ENCODE peak calls at places on chromosomes 2 and 18, in five cellular contexts. Y is H9, V is H1, X is trophoblast cell, L is neuronal stem cell. M is an unnamed sample. For H3K27me3, the result is how much of the 10 kb centered on the place peaks cover.

GRCh38 chr2:195848119-195848899 is 191.3 kb downstream of the SLC39A10 start:
- DNase-seq in Y (no peak), V (no peak), X (peak), L (no peak), M (no peak)

GRCh38 chr2:222100704-222101103 is 198.1 kb downstream of the PAX3 start:
- DNase-seq in Y (no peak), V (no peak), X (no peak), L (no peak), M (no peak)

GRCh38 chr2:74584088-74584645 is 29.6 kb downstream of the DOK1 start:
- DNase-seq in Y (no peak), V (no peak), X (no peak), L (no peak), M (peak)

GRCh38 chr2:70962885-70963878 is 15.2 kb upstream of the ANKRD53 start:
- DNase-seq in Y (peak), V (no peak), X (no peak), L (no peak), M (no peak)

GRCh38 chr2:106572541-106573148 is 85.5 kb downstream of the CD8B2 start:
- DNase-seq in Y (peak), V (peak), X (peak), L (no peak), M (no peak)

GRCh38 chr2:96090181-96090500 is 26.2 kb downstream of the ADRA2B start:
- DNase-seq in Y (no peak), V (peak), X (no peak), L (no peak), M (no peak)

GRCh38 chr2:21004181-21004572 is 39.7 kb downstream of the APOB start:
- DNase-seq in Y (no peak), V (no peak), X (no peak), L (no peak), M (no peak)

GRCh38 chr2:37833420-37833819 is 91.7 kb upstream of the RMDN2 start:
- DNase-seq in Y (no peak), V (no peak), X (no peak), L (no peak), M (no peak)

GRCh38 chr2:234705108-234705507 is 208.2 kb upstream of the ARL4C start:
- DNase-seq in Y (no peak), V (no peak), X (peak), L (no peak), M (peak)

GRCh38 chr2:17579605-17580318 is 39.3 kb downstream of the VSNL1 start:
- DNase-seq in Y (peak), V (no peak), X (no peak), L (no peak), M (no peak)

GRCh38 chr18:50973367-50974126 is 5.7 kb downstream of the ELAC1 start:
- DNase-seq in Y (no peak), V (no peak), X (peak), L (no peak), M (peak)

GRCh38 chr18:46042571-46043123 is 29.4 kb downstream of the PSTPIP2 start:
- DNase-seq in Y (no peak), V (no peak), X (no peak), L (no peak), M (peak)

GRCh38 chr2:185608799-185609198 is 129.8 kb upstream of the FSIP2 start:
- DNase-seq in Y (no peak), V (no peak), X (peak), L (no peak), M (peak)

GRCh38 chr2:108492364-108492763 is 41.9 kb upstream of the LIMS1 start:
- DNase-seq in Y (no peak), V (no peak), X (peak), L (no peak), M (peak)

GRCh38 chr2:219475697-219476604 is 22.7 kb upstream of the GMPPA start:
- DNase-seq in Y (peak), V (peak), X (peak), L (peak), M (peak)

GRCh38 chr18:49285627-49286026 is 174.8 kb downstream of the DYM start:
- DNase-seq in Y (no peak), V (no peak), X (no peak), L (no peak), M (no peak)

GRCh38 chr18:75169411-75169810 is 39.5 kb downstream of the PTGR3 start:
- DNase-seq in Y (no peak), V (no peak), X (no peak), L (no peak), M (no peak)

GRCh38 chr18:3599235-3599634 is 149.3 kb downstream of the TGIF1 start:
- DNase-seq in Y (no peak), V (no peak), X (no peak), L (no peak), M (no peak)

GRCh38 chr18:31325051-31325450 is 7.1 kb downstream of the DSG1 start:
- DNase-seq in Y (no peak), V (no peak), X (peak), L (no peak), M (peak)

GRCh38 chr2:52703004-52703403 is 1064.6 kb upstream of the CHAC2 start:
- DNase-seq in Y (no peak), V (no peak), X (no peak), L (no peak), M (no peak)

GRCh38 chr18:42545825-42546224 is 569.7 kb downstream of the RIT2 start:
- DNase-seq in Y (no peak), V (no peak), X (peak), L (no peak), M (peak)

GRCh38 chr2:132824716-132825115 is 154.7 kb upstream of the LYPD1 start:
- DNase-seq in Y (no peak), V (no peak), X (no peak), L (no peak), M (peak)

GRCh38 chr2:106057206-106057605 is 136.9 kb downstream of the UXS1 start:
- DNase-seq in Y (no peak), V (no peak), X (no peak), L (no peak), M (no peak)

GRCh38 chr2:61670591-61671503 is 132.7 kb upstream of the XPO1 start:
- DNase-seq in Y (no peak), V (no peak), X (no peak), L (no peak), M (peak)

GRCh38 chr2:70923378-70924015 is 12.2 kb upstream of the ATP6V1B1 start:
- DNase-seq in Y (peak), V (peak), X (peak), L (no peak), M (no peak)

GRCh38 chr2:151552287-151552686 is 142.6 kb downstream of the RIF1 start:
- DNase-seq in Y (no peak), V (no peak), X (no peak), L (no peak), M (no peak)

GRCh38 chr2:27705851-27706622 is 42.3 kb downstream of the SLC4A1AP start:
- DNase-seq in Y (no peak), V (no peak), X (peak), L (no peak), M (peak)

GRCh38 chr2:240203031-240203841 is 62.8 kb upstream of the OTOS start:
- DNase-seq in Y (no peak), V (no peak), X (no peak), L (peak), M (no peak)

GRCh38 chr2:56100791-56101312 is 82.9 kb upstream of the CCDC85A start:
- DNase-seq in Y (no peak), V (no peak), X (no peak), L (no peak), M (no peak)

GRCh38 chr2:120485096-120485495 is 139.2 kb downstream of the INHBB start:
- DNase-seq in Y (no peak), V (no peak), X (no peak), L (no peak), M (no peak)

GRCh38 chr18:8217041-8217564 is 392.1 kb upstream of the RAB12 start:
- DNase-seq in Y (no peak), V (no peak), X (no peak), L (no peak), M (peak)

GRCh38 chr2:210681481-210681880 is 125.1 kb downstream of the CPS1 start:
- DNase-seq in Y (no peak), V (no peak), X (no peak), L (no peak), M (no peak)

GRCh38 chr18:62524443-62525200 is 1.8 kb downstream of the ZCCHC2 start:
- DNase-seq in Y (peak), V (peak), X (peak), L (no peak), M (peak)

GRCh38 chr2:162060522-162060921 is 13.5 kb downstream of the DPP4 start:
- DNase-seq in Y (no peak), V (no peak), X (no peak), L (no peak), M (no peak)

GRCh38 chr18:12474876-12475275 is 67.1 kb downstream of the PRELID3A start:
- DNase-seq in Y (no peak), V (no peak), X (no peak), L (no peak), M (peak)

GRCh38 chr2:127080941-127081769 is 25.8 kb downstream of the BIN1 start:
- DNase-seq in Y (no peak), V (no peak), X (no peak), L (no peak), M (no peak)

GRCh38 chr2:219726916-219727315 is 99.5 kb downstream of the SLC4A3 start:
- DNase-seq in Y (peak), V (no peak), X (no peak), L (no peak), M (no peak)

GRCh38 chr2:189613077-189613636 is 32.6 kb upstream of the SLC40A1 start:
- DNase-seq in Y (no peak), V (no peak), X (peak), L (no peak), M (peak)

GRCh38 chr2:6960659-6961058 is 43.4 kb downstream of the RNF144A start:
- DNase-seq in Y (no peak), V (no peak), X (no peak), L (no peak), M (no peak)

GRCh38 chr2:204665244-204665643 is 120.0 kb downstream of the PARD3B start:
- DNase-seq in Y (no peak), V (no peak), X (peak), L (no peak), M (peak)
- H2AK5ac ChIP-seq in Y (no peak), V (no peak), X (no peak), L (no peak), M (peak)

GRCh38 chr2:46692316-46692715 is 213.0 kb downstream of the TMEM247 start:
- DNase-seq in Y (no peak), V (no peak), X (no peak), L (no peak), M (no peak)

GRCh38 chr2:46697830-46698323 is 217.7 kb downstream of the MCFD2 start:
- DNase-seq in Y (no peak), V (no peak), X (no peak), L (no peak), M (no peak)

GRCh38 chr2:46696966-46697829 is 217.8 kb downstream of the TMEM247 start:
- DNase-seq in Y (no peak), V (no peak), X (no peak), L (no peak), M (no peak)

GRCh38 chr2:46690825-46691224 is 211.5 kb downstream of the TMEM247 start:
- DNase-seq in Y (no peak), V (no peak), X (peak), L (no peak), M (peak)

DNA sequence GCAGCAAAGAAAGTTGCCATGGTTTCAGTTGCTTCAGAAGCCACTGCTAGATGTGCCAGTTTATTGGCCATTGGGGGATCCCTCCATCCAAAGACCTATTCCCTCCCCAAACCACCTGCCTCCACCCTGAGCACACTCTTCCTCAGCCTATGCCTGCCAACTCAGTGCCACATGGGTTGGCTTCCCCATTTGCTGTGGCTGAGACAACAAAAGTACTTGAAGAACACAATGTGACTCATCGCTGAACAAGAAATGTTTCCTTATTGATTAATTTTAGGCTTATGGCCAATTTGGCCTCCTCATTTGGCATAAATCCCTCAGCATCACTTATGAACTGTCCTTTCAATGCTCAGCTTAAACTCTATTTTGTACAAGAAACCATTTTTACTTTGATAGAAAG is 215.9 kb downstream of the TMEM247 start:
- DNase-seq in Y (no peak), V (no peak), X (no peak), L (no peak), M (no peak)
- H2BK12ac ChIP-seq in Y (no peak), V (no peak), X (no peak), L (no peak), M (peak)

DNA sequence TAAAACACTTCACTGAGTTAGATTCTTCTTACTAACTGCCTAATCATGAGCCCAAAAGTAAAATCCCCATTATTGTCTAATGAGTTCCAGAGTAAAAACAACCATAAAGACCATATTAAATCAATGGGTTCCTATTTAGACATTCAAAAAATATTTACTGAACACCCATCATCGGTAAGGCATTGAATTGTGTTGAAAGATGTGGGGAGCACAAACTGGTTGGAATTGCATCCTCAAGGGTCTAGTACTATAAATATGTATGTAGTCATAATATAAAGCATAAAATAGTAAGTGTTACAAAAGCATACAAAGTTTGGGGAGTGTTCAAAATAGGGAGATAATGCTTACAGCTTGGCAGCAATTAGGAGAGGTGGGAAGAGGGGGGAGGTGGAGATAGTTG is 3.0 kb upstream of the MARCHF4 start:
- DNase-seq in Y (no peak), V (no peak), X (no peak), L (no peak), M (no peak)
- H3K27me3 ChIP-seq in Y (under half), V (under half), X (under half), L (under half), M (under half)

DNA sequence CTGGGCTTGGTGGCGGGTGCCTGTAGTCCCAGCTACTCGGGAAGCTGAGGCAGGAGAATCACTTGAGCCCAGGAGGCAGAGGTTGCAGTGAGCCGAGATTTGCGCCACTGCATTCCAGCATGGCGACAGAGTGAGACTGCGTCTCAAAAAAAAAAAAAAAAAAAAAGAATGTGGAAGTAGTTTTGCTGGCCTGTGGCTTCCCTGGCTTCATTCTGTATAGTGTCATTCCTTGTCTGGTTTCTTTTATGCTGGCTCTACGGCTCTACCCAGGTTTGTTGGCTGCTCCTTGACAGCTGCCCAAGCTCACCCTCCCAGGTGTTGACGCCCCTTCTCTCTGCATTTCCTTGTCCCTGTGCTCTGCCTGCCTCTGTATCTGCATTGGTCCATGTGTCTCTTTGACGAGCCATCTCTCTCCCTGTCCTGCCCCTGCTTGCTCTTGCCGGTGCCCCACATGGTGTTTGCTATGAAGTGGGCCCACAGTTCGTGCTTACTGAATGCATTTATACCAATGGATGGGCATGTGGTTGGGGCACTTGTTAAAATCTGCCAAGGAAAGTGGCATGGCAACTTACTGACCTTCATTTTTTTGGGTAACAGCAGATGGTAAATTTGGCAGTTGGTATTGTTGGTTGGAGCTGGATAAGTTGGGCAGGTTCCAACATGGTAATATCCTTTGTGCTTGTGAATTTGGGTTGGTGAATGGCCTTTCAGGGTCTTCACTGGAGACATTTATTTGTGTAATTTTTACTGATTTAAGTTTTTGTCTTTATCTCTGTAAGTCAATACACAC is 113.9 kb downstream of the MAP4K4 start:
- DNase-seq in Y (no peak), V (no peak), X (peak), L (no peak), M (no peak)
- H2AK5ac ChIP-seq in Y (no peak), V (peak), X (peak), L (no peak), M (no peak)

GRCh38 chr2:119464977-119465376 is 33.3 kb downstream of the TMEM37 start:
- DNase-seq in Y (no peak), V (no peak), X (no peak), L (no peak), M (no peak)
- H2BK12ac ChIP-seq in Y (no peak), V (no peak), X (no peak), L (no peak), M (no peak)

GRCh38 chr18:57430983-57431382 is 4.2 kb upstream of the ONECUT2 start:
- DNase-seq in Y (no peak), V (no peak), X (no peak), L (peak), M (no peak)
- H3K27me3 ChIP-seq in Y (half or more), V (half or more), X (half or more), L (half or more), M (half or more)

M was measured in mesenchymal stem cell.